ENCODE peak calls at places on chromosomes 2 and 18, in eight cellular contexts. One of them, this sample, is unnamed. For H3K36me3, the result is how much of the 10 kb centered on the place peaks cover.

GRCh38 chr2:37740330-37740729 is 68.9 kb upstream of the CDC42EP3 start:
- DNase-seq in heart left ventricle: no peak
- DNase-seq in endothelial cell of umbilical vein: peak
- DNase-seq in tibial nerve: no peak
- DNase-seq in ovary: no peak
- DNase-seq in GM23338: no peak
- DNase-seq in pancreas: no peak
- DNase-seq in cardiac muscle cell: peak
- DNase-seq in this sample: no peak

GRCh38 chr18:67710639-67711038 is 194.1 kb upstream of the DSEL start:
- DNase-seq in heart left ventricle: no peak
- DNase-seq in endothelial cell of umbilical vein: no peak
- DNase-seq in tibial nerve: no peak
- DNase-seq in ovary: no peak
- DNase-seq in GM23338: peak
- DNase-seq in pancreas: no peak
- DNase-seq in cardiac muscle cell: no peak
- DNase-seq in this sample: peak

GRCh38 chr18:62399781-62400308 is 74.7 kb downstream of the TNFRSF11A start:
- DNase-seq in heart left ventricle: no peak
- DNase-seq in endothelial cell of umbilical vein: peak
- DNase-seq in tibial nerve: no peak
- DNase-seq in ovary: no peak
- DNase-seq in GM23338: peak
- DNase-seq in pancreas: no peak
- DNase-seq in cardiac muscle cell: no peak
- DNase-seq in this sample: peak

GRCh38 chr18:23684515-23685197 is 4.6 kb upstream of the LAMA3 start:
- DNase-seq in heart left ventricle: no peak
- DNase-seq in endothelial cell of umbilical vein: no peak
- DNase-seq in tibial nerve: no peak
- DNase-seq in ovary: no peak
- DNase-seq in GM23338: no peak
- DNase-seq in pancreas: no peak
- DNase-seq in cardiac muscle cell: peak
- DNase-seq in this sample: peak

GRCh38 chr2:60633615-60634014 is 80.2 kb upstream of the BCL11A start:
- DNase-seq in heart left ventricle: no peak
- DNase-seq in endothelial cell of umbilical vein: no peak
- DNase-seq in tibial nerve: no peak
- DNase-seq in ovary: no peak
- DNase-seq in GM23338: no peak
- DNase-seq in pancreas: no peak
- DNase-seq in cardiac muscle cell: no peak
- DNase-seq in this sample: peak

GRCh38 chr18:79634593-79634992 is 45.0 kb upstream of the CTDP1 start:
- DNase-seq in heart left ventricle: no peak
- DNase-seq in endothelial cell of umbilical vein: no peak
- DNase-seq in tibial nerve: no peak
- DNase-seq in ovary: no peak
- DNase-seq in GM23338: no peak
- DNase-seq in pancreas: peak
- DNase-seq in cardiac muscle cell: no peak
- DNase-seq in this sample: no peak

GRCh38 chr18:79598885-79599175 is 80.8 kb upstream of the CTDP1 start:
- DNase-seq in heart left ventricle: no peak
- DNase-seq in endothelial cell of umbilical vein: no peak
- DNase-seq in tibial nerve: no peak
- DNase-seq in ovary: no peak
- DNase-seq in GM23338: no peak
- DNase-seq in pancreas: peak
- DNase-seq in cardiac muscle cell: no peak
- DNase-seq in this sample: no peak

GRCh38 chr2:147630585-147630984 is 214.2 kb upstream of the ACVR2A start:
- DNase-seq in heart left ventricle: no peak
- DNase-seq in endothelial cell of umbilical vein: no peak
- DNase-seq in tibial nerve: no peak
- DNase-seq in ovary: no peak
- DNase-seq in GM23338: no peak
- DNase-seq in pancreas: no peak
- DNase-seq in cardiac muscle cell: no peak
- DNase-seq in this sample: peak

GRCh38 chr18:70132999-70133398 is 72.5 kb downstream of the RTTN start:
- DNase-seq in heart left ventricle: no peak
- DNase-seq in endothelial cell of umbilical vein: peak
- DNase-seq in tibial nerve: no peak
- DNase-seq in ovary: no peak
- DNase-seq in GM23338: no peak
- DNase-seq in pancreas: no peak
- DNase-seq in cardiac muscle cell: peak
- DNase-seq in this sample: peak

GRCh38 chr2:152542995-152543481 is 174.2 kb downstream of the PRPF40A start:
- DNase-seq in heart left ventricle: no peak
- DNase-seq in endothelial cell of umbilical vein: peak
- DNase-seq in tibial nerve: no peak
- DNase-seq in ovary: peak
- DNase-seq in GM23338: peak
- DNase-seq in pancreas: no peak
- DNase-seq in cardiac muscle cell: peak
- DNase-seq in this sample: peak

GRCh38 chr2:128374001-128374710 is 55.5 kb upstream of the HS6ST1 start:
- DNase-seq in heart left ventricle: no peak
- DNase-seq in endothelial cell of umbilical vein: no peak
- DNase-seq in tibial nerve: no peak
- DNase-seq in ovary: no peak
- DNase-seq in GM23338: no peak
- DNase-seq in pancreas: no peak
- DNase-seq in cardiac muscle cell: peak
- DNase-seq in this sample: peak

GRCh38 chr2:39484206-39484605 is 47.1 kb upstream of the MAP4K3 start:
- DNase-seq in heart left ventricle: no peak
- DNase-seq in endothelial cell of umbilical vein: peak
- DNase-seq in tibial nerve: no peak
- DNase-seq in ovary: peak
- DNase-seq in GM23338: no peak
- DNase-seq in pancreas: no peak
- DNase-seq in cardiac muscle cell: no peak
- DNase-seq in this sample: no peak

GRCh38 chr18:48929951-48930713 is 20.6 kb downstream of the SMAD7 start:
- DNase-seq in heart left ventricle: peak
- DNase-seq in endothelial cell of umbilical vein: peak
- DNase-seq in tibial nerve: no peak
- DNase-seq in ovary: peak
- DNase-seq in GM23338: peak
- DNase-seq in pancreas: no peak
- DNase-seq in cardiac muscle cell: peak
- DNase-seq in this sample: no peak

GRCh38 chr2:143564419-143564818 is 435.2 kb downstream of the ARHGAP15 start:
- DNase-seq in heart left ventricle: no peak
- DNase-seq in endothelial cell of umbilical vein: no peak
- DNase-seq in tibial nerve: no peak
- DNase-seq in ovary: no peak
- DNase-seq in GM23338: no peak
- DNase-seq in pancreas: no peak
- DNase-seq in cardiac muscle cell: no peak
- DNase-seq in this sample: no peak

GRCh38 chr2:152046940-152047339 is 51.9 kb downstream of the CACNB4 start:
- DNase-seq in heart left ventricle: no peak
- DNase-seq in endothelial cell of umbilical vein: no peak
- DNase-seq in tibial nerve: no peak
- DNase-seq in ovary: no peak
- DNase-seq in GM23338: no peak
- DNase-seq in pancreas: no peak
- DNase-seq in cardiac muscle cell: no peak
- DNase-seq in this sample: no peak

GRCh38 chr2:170320948-170321347 is 143.0 kb downstream of the MYO3B start:
- DNase-seq in heart left ventricle: no peak
- DNase-seq in endothelial cell of umbilical vein: no peak
- DNase-seq in tibial nerve: no peak
- DNase-seq in ovary: no peak
- DNase-seq in GM23338: no peak
- DNase-seq in pancreas: no peak
- DNase-seq in cardiac muscle cell: no peak
- DNase-seq in this sample: no peak

GRCh38 chr2:170321526-170321925 is 143.6 kb downstream of the MYO3B start:
- DNase-seq in heart left ventricle: no peak
- DNase-seq in endothelial cell of umbilical vein: no peak
- DNase-seq in tibial nerve: no peak
- DNase-seq in ovary: no peak
- DNase-seq in GM23338: no peak
- DNase-seq in pancreas: no peak
- DNase-seq in cardiac muscle cell: no peak
- DNase-seq in this sample: peak

GRCh38 chr2:170323743-170324142 is 145.8 kb downstream of the MYO3B start:
- DNase-seq in heart left ventricle: no peak
- DNase-seq in endothelial cell of umbilical vein: no peak
- DNase-seq in tibial nerve: no peak
- DNase-seq in ovary: no peak
- DNase-seq in GM23338: no peak
- DNase-seq in pancreas: no peak
- DNase-seq in cardiac muscle cell: no peak
- DNase-seq in this sample: peak

DNA sequence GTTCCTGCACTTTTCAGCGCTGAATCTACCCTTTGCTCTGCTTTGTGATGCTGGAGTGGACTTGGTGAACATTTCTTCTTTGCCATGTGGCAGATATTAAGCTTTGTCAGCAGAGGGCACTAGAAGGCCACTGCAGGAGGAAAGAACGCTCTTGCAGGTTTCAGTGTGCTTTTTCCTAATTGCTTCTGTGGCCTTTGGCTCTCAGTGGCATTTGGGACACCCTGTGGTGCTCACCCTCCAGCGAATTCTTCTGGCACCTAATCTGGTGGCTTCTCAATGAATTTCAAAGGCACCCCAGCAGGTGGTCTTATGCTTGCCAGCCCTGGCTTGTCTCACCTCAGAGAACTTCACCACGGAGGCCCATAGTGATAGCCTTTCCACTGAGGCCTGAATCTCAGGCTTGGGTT is 146.7 kb downstream of the MYO3B start:
- DNase-seq in heart left ventricle: no peak
- DNase-seq in endothelial cell of umbilical vein: peak
- DNase-seq in tibial nerve: no peak
- DNase-seq in ovary: no peak
- DNase-seq in GM23338: peak
- DNase-seq in pancreas: no peak
- DNase-seq in cardiac muscle cell: peak
- DNase-seq in this sample: peak
- TF ChIP-seq CTCF in heart left ventricle: peak
- TF ChIP-seq CTCF in endothelial cell of umbilical vein: peak
- TF ChIP-seq CTCF in tibial nerve: peak
- TF ChIP-seq CTCF in ovary: peak
- TF ChIP-seq CTCF in GM23338: peak
- TF ChIP-seq CTCF in pancreas: peak
- TF ChIP-seq CTCF in cardiac muscle cell: peak
- TF ChIP-seq CTCF in this sample: peak

GRCh38 chr18:13716916-13717315 is 9.4 kb downstream of the FAM210A start:
- DNase-seq in heart left ventricle: no peak
- DNase-seq in endothelial cell of umbilical vein: no peak
- DNase-seq in tibial nerve: no peak
- DNase-seq in ovary: no peak
- DNase-seq in GM23338: no peak
- DNase-seq in pancreas: no peak
- DNase-seq in cardiac muscle cell: no peak
- DNase-seq in this sample: no peak

GRCh38 chr18:13725566-13726227 is 661 bp downstream of the FAM210A start:
- DNase-seq in heart left ventricle: no peak
- DNase-seq in endothelial cell of umbilical vein: peak
- DNase-seq in tibial nerve: no peak
- DNase-seq in ovary: no peak
- DNase-seq in GM23338: peak
- DNase-seq in pancreas: no peak
- DNase-seq in cardiac muscle cell: peak
- DNase-seq in this sample: no peak

DNA sequence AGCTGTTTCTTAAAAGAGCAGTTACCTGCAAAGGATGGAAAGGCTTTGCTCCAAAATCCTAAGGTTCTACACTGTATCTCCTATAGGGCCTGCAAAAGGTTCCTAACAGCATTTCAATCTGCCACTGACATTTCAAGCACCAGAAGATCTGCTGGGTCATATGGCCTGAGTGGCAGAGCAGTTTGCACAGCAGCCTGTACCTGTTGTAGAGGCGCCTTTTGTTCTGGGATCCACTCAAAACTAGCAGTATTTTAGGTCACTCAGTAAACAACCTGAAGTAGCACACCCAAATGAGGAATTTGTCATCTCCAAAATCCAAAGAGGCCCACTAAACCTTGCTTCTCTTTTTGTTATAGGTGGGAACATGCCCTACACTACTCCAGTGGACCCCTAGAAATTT is 6.2 kb downstream of the FAM210A start:
- DNase-seq in heart left ventricle: no peak
- DNase-seq in endothelial cell of umbilical vein: no peak
- DNase-seq in tibial nerve: no peak
- DNase-seq in ovary: no peak
- DNase-seq in GM23338: no peak
- DNase-seq in pancreas: no peak
- DNase-seq in cardiac muscle cell: no peak
- DNase-seq in this sample: no peak
- H3K36me3 ChIP-seq in heart left ventricle: under half
- H3K36me3 ChIP-seq in endothelial cell of umbilical vein: under half
- H3K36me3 ChIP-seq in tibial nerve: under half
- H3K36me3 ChIP-seq in ovary: under half
- H3K36me3 ChIP-seq in GM23338: under half
- H3K36me3 ChIP-seq in pancreas: under half
- H3K36me3 ChIP-seq in cardiac muscle cell: under half
- H3K36me3 ChIP-seq in this sample: under half

DNA sequence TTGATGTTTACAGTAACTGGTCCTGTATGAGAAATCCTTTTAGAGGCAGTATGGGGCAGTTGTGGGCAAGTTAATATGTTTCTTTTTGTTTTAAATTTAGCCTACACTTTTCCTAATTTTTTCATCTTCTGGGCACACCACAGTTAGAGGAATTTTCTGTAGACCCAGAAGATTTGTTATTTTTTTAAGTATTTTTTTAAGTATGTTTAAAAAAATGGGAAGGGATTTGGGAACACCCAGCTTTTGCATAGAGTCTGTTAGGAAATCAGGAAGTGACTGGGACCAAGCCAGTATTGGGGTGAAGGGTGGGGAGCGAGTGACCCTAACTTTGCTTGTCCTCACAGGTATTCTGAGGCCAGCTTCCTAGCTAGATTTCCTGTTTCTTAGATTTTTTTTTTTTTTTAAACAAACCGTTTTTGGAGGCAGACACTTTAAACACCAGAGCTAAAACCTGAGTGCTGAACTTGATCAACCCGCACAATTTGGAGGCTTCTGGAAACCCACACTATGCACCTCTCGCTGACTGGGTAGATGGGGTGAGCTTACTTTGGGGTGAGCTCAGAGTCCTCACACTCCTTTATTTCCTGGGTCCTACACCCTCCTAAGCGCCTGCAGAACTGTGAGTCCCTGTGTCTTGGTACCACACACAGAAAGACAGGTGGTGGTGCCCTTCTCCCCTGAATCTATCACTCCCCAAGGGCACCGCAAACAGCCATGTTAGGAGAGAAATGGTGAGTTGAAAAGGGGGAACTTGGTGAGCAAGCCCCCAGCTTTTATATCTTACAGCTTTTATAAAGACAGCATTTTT is 5.2 kb downstream of the GATA6 start:
- DNase-seq in heart left ventricle: no peak
- DNase-seq in endothelial cell of umbilical vein: peak
- DNase-seq in tibial nerve: no peak
- DNase-seq in ovary: no peak
- DNase-seq in GM23338: no peak
- DNase-seq in pancreas: peak
- DNase-seq in cardiac muscle cell: no peak
- DNase-seq in this sample: peak
- H3K4me3 ChIP-seq in heart left ventricle: peak
- H3K4me3 ChIP-seq in endothelial cell of umbilical vein: peak
- H3K4me3 ChIP-seq in tibial nerve: no peak
- H3K4me3 ChIP-seq in ovary: peak
- H3K4me3 ChIP-seq in GM23338: no peak
- H3K4me3 ChIP-seq in pancreas: peak
- H3K4me3 ChIP-seq in cardiac muscle cell: peak
- H3K4me3 ChIP-seq in this sample: no peak

GRCh38 chr18:26547302-26548143 is 830 bp downstream of the KCTD1 start:
- DNase-seq in heart left ventricle: peak
- DNase-seq in endothelial cell of umbilical vein: peak
- DNase-seq in tibial nerve: peak
- DNase-seq in ovary: peak
- DNase-seq in GM23338: peak
- DNase-seq in pancreas: peak
- DNase-seq in cardiac muscle cell: peak
- DNase-seq in this sample: peak
- TF ChIP-seq CTCF in heart left ventricle: peak
- TF ChIP-seq CTCF in endothelial cell of umbilical vein: peak
- TF ChIP-seq CTCF in tibial nerve: peak
- TF ChIP-seq CTCF in ovary: peak
- TF ChIP-seq CTCF in GM23338: peak
- TF ChIP-seq CTCF in pancreas: no peak
- TF ChIP-seq CTCF in cardiac muscle cell: peak
- TF ChIP-seq CTCF in this sample: peak